ENCODE peak calls at places on chromosomes 2 and 18, in four cellular contexts. C is NCI-H774; L is effector CD4-positive, alpha-beta T cell; Y is NCI-H1436. S is an unnamed sample.

GRCh38 chr18:32530947-32531651 is 60.4 kb upstream of the GAREM1 start:
- DNase-seq in C (peak), L (no peak), Y (peak), S (no peak)

GRCh38 chr2:171723724-171724683 is 36.7 kb downstream of the DYNC1I2 start:
- DNase-seq in C (peak), L (no peak), Y (peak), S (peak)

GRCh38 chr2:109457811-109458210 is 156.0 kb downstream of the SEPTIN10 start:
- DNase-seq in C (no peak), L (no peak), Y (no peak), S (no peak)

GRCh38 chr2:52264911-52265310 is 1233.0 kb upstream of the NRXN1 start:
- DNase-seq in C (no peak), L (no peak), Y (no peak), S (no peak)

GRCh38 chr2:121209014-121209610 is 75.9 kb downstream of the TFCP2L1 start:
- DNase-seq in C (no peak), L (no peak), Y (no peak), S (no peak)

GRCh38 chr18:62183578-62184195 is 3.2 kb downstream of the PIGN start:
- DNase-seq in C (peak), L (peak), Y (peak), S (peak)

GRCh38 chr2:101474752-101475384 is at the start of gene RFX8:
- DNase-seq in C (no peak), L (peak), Y (no peak), S (no peak)

GRCh38 chr2:202408546-202409140 is 32.5 kb downstream of the BMPR2 start:
- DNase-seq in C (no peak), L (no peak), Y (no peak), S (no peak)

GRCh38 chr2:201444676-201445441 is 6.4 kb downstream of the TRAK2 start:
- DNase-seq in C (no peak), L (no peak), Y (no peak), S (no peak)

GRCh38 chr2:98355881-98356280 is 9.6 kb downstream of the CNGA3 start:
- DNase-seq in C (no peak), L (no peak), Y (no peak), S (no peak)

GRCh38 chr18:12253517-12254136 is 534 bp upstream of the CIDEA start:
- DNase-seq in C (no peak), L (no peak), Y (no peak), S (no peak)

GRCh38 chr2:11144724-11145079 is 10.6 kb upstream of the SLC66A3 start:
- DNase-seq in C (no peak), L (no peak), Y (no peak), S (no peak)

GRCh38 chr2:152407204-152407721 is 72.3 kb downstream of the FMNL2 start:
- DNase-seq in C (no peak), L (no peak), Y (no peak), S (no peak)

GRCh38 chr2:198231562-198231961 is 427.2 kb downstream of the PLCL1 start:
- DNase-seq in C (no peak), L (no peak), Y (no peak), S (no peak)

GRCh38 chr18:72692086-72692485 is 147.9 kb upstream of the CBLN2 start:
- DNase-seq in C (peak), L (no peak), Y (peak), S (peak)

GRCh38 chr18:47893939-47894699 is 36.3 kb downstream of the SMAD2 start:
- DNase-seq in C (no peak), L (no peak), Y (no peak), S (no peak)

GRCh38 chr2:134365356-134365755 is 111.5 kb downstream of the MGAT5 start:
- DNase-seq in C (no peak), L (no peak), Y (no peak), S (no peak)

GRCh38 chr18:49862656-49863385 is 49.5 kb upstream of the ACAA2 start:
- DNase-seq in C (no peak), L (no peak), Y (no peak), S (no peak)

GRCh38 chr2:231708773-231709635 is 679 bp downstream of the PTMA start:
- DNase-seq in C (peak), L (peak), Y (no peak), S (no peak)

GRCh38 chr18:11572201-11572600 is 37.2 kb upstream of the SLC35G4 start:
- DNase-seq in C (no peak), L (no peak), Y (no peak), S (no peak)

GRCh38 chr2:30949435-30949834 is 142.2 kb upstream of the CAPN13 start:
- DNase-seq in C (no peak), L (no peak), Y (no peak), S (no peak)

GRCh38 chr18:4433762-4434161 is 21.3 kb downstream of the DLGAP1 start:
- DNase-seq in C (no peak), L (no peak), Y (no peak), S (no peak)

GRCh38 chr2:8609357-8609804 is 72.5 kb upstream of the ID2 start:
- DNase-seq in C (no peak), L (no peak), Y (no peak), S (no peak)

GRCh38 chr2:224151680-224152310 is 112.7 kb upstream of the SERPINE2 start:
- DNase-seq in C (no peak), L (no peak), Y (no peak), S (no peak)

GRCh38 chr18:55641501-55641900 is 53.5 kb upstream of the TCF4 start:
- DNase-seq in C (no peak), L (no peak), Y (no peak), S (no peak)

GRCh38 chr2:105880637-105881036 is 135.9 kb downstream of the NCK2 start:
- DNase-seq in C (no peak), L (no peak), Y (no peak), S (no peak)

GRCh38 chr2:166610180-166610919 is 116.3 kb upstream of the SCN7A start:
- DNase-seq in C (no peak), L (no peak), Y (no peak), S (no peak)

GRCh38 chr18:6546229-6546628 is 131.5 kb upstream of the L3MBTL4 start:
- DNase-seq in C (no peak), L (no peak), Y (no peak), S (no peak)

GRCh38 chr2:225041871-225042799 is at the start of gene DOCK10:
- DNase-seq in C (no peak), L (peak), Y (peak), S (no peak)

GRCh38 chr2:2291500-2292260 is 39.4 kb downstream of the MYT1L start:
- DNase-seq in C (no peak), L (no peak), Y (peak), S (no peak)

GRCh38 chr2:1681323-1682310 is 62.7 kb downstream of the PXDN start:
- DNase-seq in C (no peak), L (no peak), Y (no peak), S (no peak)

GRCh38 chr18:61893304-61893970 is 630 bp upstream of the RNF152 start:
- DNase-seq in C (peak), L (no peak), Y (peak), S (peak)

GRCh38 chr18:73564073-73564472 is 583.6 kb downstream of the FBXO15 start:
- DNase-seq in C (no peak), L (no peak), Y (no peak), S (no peak)

GRCh38 chr2:127453392-127454171 is 35.4 kb downstream of the PROC start:
- DNase-seq in C (no peak), L (no peak), Y (no peak), S (no peak)